ENCODE peak calls at places on chromosomes 1 and 21, in seven cellular contexts. Q is cardiac muscle cell; D is breast epithelium; T is GM23248; H is adipocyte; P is CD8-positive, alpha-beta memory T cell; M is PC-3. O is an unnamed sample. For H3K36me3 and H3K27me3, the result is how much of the 10 kb centered on the place peaks cover.

GRCh38 chr1:172393354-172393753 is 27.1 kb upstream of the C1orf105 start:
- DNase-seq in Q (no peak), D (no peak), T (no peak), H (no peak), P (no peak), M (no peak), O (no peak)

GRCh38 chr1:116855220-116855619 is 54.5 kb upstream of the PTGFRN start:
- DNase-seq in Q (peak), D (peak), T (peak), H (peak), P (no peak), M (no peak), O (peak)

GRCh38 chr1:1347663-1348419 is 1.4 kb downstream of the DVL1 start:
- DNase-seq in Q (no peak), D (no peak), T (peak), H (peak), P (no peak), M (peak), O (peak)

GRCh38 chr1:220922951-220923350 is 43.7 kb downstream of the HLX start:
- DNase-seq in Q (no peak), D (no peak), T (no peak), H (no peak), P (no peak), M (no peak), O (no peak)

GRCh38 chr1:209733409-209734192 is 22.3 kb upstream of the TRAF3IP3 start:
- DNase-seq in Q (peak), D (no peak), T (peak), H (peak), P (no peak), M (no peak), O (no peak)

GRCh38 chr1:50879137-50879536 is 80.9 kb downstream of the FAF1 start:
- DNase-seq in Q (no peak), D (no peak), T (no peak), H (no peak), P (no peak), M (no peak), O (no peak)

GRCh38 chr1:156894711-156895407 is 1.3 kb downstream of the PEAR1 start:
- DNase-seq in Q (peak), D (no peak), T (no peak), H (peak), P (no peak), M (no peak), O (no peak)

GRCh38 chr1:192539450-192540132 is 36.0 kb upstream of the RGS1 start:
- DNase-seq in Q (peak), D (peak), T (peak), H (peak), P (peak), M (peak), O (no peak)

GRCh38 chr1:184881941-184882648 is 92.2 kb downstream of the NIBAN1 start:
- DNase-seq in Q (peak), D (no peak), T (peak), H (no peak), P (no peak), M (no peak), O (no peak)

GRCh38 chr21:31781737-31782136 is 49.8 kb upstream of the SCAF4 start:
- DNase-seq in Q (peak), D (no peak), T (peak), H (peak), P (no peak), M (peak), O (peak)

GRCh38 chr1:200366577-200367253 is 43.1 kb downstream of the ZNF281 start:
- DNase-seq in Q (no peak), D (no peak), T (no peak), H (no peak), P (no peak), M (no peak), O (no peak)

GRCh38 chr1:232904566-232904965 is 45.8 kb upstream of the NTPCR start:
- DNase-seq in Q (peak), D (no peak), T (peak), H (peak), P (no peak), M (peak), O (peak)

GRCh38 chr21:25999935-26000582 is 170.5 kb downstream of the APP start:
- DNase-seq in Q (no peak), D (no peak), T (no peak), H (no peak), P (peak), M (no peak), O (no peak)

GRCh38 chr1:200620273-200621131 is at the start of gene KIF14:
- DNase-seq in Q (peak), D (peak), T (peak), H (peak), P (peak), M (peak), O (peak)

GRCh38 chr1:70207492-70207891 is 2.1 kb upstream of the LRRC40 start:
- DNase-seq in Q (no peak), D (no peak), T (no peak), H (no peak), P (no peak), M (no peak), O (no peak)

GRCh38 chr1:246139745-246140182 is 367.3 kb downstream of the SMYD3 start:
- DNase-seq in Q (peak), D (no peak), T (peak), H (peak), P (no peak), M (peak), O (no peak)

GRCh38 chr1:108719654-108720435 is 7.1 kb downstream of the FNDC7 start:
- DNase-seq in Q (peak), D (no peak), T (peak), H (peak), P (no peak), M (peak), O (peak)

GRCh38 chr1:66747500-66747899 is 4.8 kb upstream of the DYNLT5 start:
- DNase-seq in Q (no peak), D (no peak), T (peak), H (peak), P (no peak), M (no peak), O (no peak)

GRCh38 chr1:169699769-169700168 is 11.7 kb downstream of the SELL start:
- DNase-seq in Q (no peak), D (no peak), T (no peak), H (no peak), P (no peak), M (no peak), O (no peak)

GRCh38 chr1:65630855-65631254 is 161.8 kb upstream of the PDE4B start:
- DNase-seq in Q (peak), D (no peak), T (no peak), H (peak), P (no peak), M (no peak), O (peak)

GRCh38 chr1:15454256-15454655 is 2.3 kb upstream of the CELA2A start:
- DNase-seq in Q (peak), D (no peak), T (peak), H (peak), P (no peak), M (peak), O (no peak)

GRCh38 chr1:10430216-10431064 is at the start of gene CENPS:
- DNase-seq in Q (peak), D (peak), T (peak), H (peak), P (peak), M (peak), O (peak)

GRCh38 chr1:8571200-8571984 is 246.0 kb downstream of the RERE start:
- DNase-seq in Q (peak), D (no peak), T (peak), H (peak), P (no peak), M (peak), O (no peak)

GRCh38 chr1:74468982-74469603 is 43.3 kb downstream of the LRRC53 start:
- DNase-seq in Q (peak), D (no peak), T (peak), H (peak), P (no peak), M (peak), O (no peak)

GRCh38 chr1:2404890-2405511 is 7.4 kb downstream of the PEX10 start:
- DNase-seq in Q (no peak), D (no peak), T (no peak), H (no peak), P (no peak), M (no peak), O (no peak)

GRCh38 chr21:39348355-39349210 is at the start of gene HMGN1:
- DNase-seq in Q (peak), D (peak), T (peak), H (peak), P (peak), M (peak), O (peak)

GRCh38 chr1:94362466-94363058 is 55.6 kb upstream of the ABCD3 start:
- DNase-seq in Q (peak), D (no peak), T (peak), H (peak), P (no peak), M (peak), O (no peak)

GRCh38 chr21:35565204-35565611 is 495.1 kb downstream of the SETD4 start:
- DNase-seq in Q (peak), D (peak), T (peak), H (peak), P (no peak), M (peak), O (peak)

GRCh38 chr1:45009956-45010854 is 919 bp downstream of the HECTD3 start:
- DNase-seq in Q (no peak), D (peak), T (peak), H (peak), P (no peak), M (peak), O (peak)

GRCh38 chr1:30748098-30748698 is 9.4 kb downstream of the LAPTM5 start:
- DNase-seq in Q (peak), D (peak), T (no peak), H (no peak), P (no peak), M (no peak), O (no peak)

GRCh38 chr1:235056937-235057336 is 71.7 kb downstream of the TOMM20 start:
- DNase-seq in Q (no peak), D (no peak), T (peak), H (no peak), P (no peak), M (peak), O (no peak)

GRCh38 chr1:238199325-238199724 is 308.6 kb upstream of the ZP4 start:
- DNase-seq in Q (no peak), D (no peak), T (no peak), H (no peak), P (no peak), M (no peak), O (no peak)

GRCh38 chr21:43886565-43886964 is 21.5 kb downstream of the AGPAT3 start:
- DNase-seq in Q (no peak), D (no peak), T (no peak), H (no peak), P (no peak), M (no peak), O (no peak)

GRCh38 chr1:18062180-18062579 is 45.4 kb upstream of the IGSF21 start:
- DNase-seq in Q (no peak), D (no peak), T (no peak), H (no peak), P (no peak), M (no peak), O (no peak)

GRCh38 chr1:37575692-37576091 is 19.0 kb downstream of the DNALI1 start:
- DNase-seq in Q (peak), D (no peak), T (peak), H (peak), P (no peak), M (no peak), O (no peak)

GRCh38 chr21:36718951-36719501 is 20.1 kb downstream of the SIM2 start:
- DNase-seq in Q (no peak), D (peak), T (peak), H (no peak), P (no peak), M (peak), O (peak)

GRCh38 chr1:225699336-225699735 is 46.4 kb upstream of the ENAH start:
- DNase-seq in Q (peak), D (no peak), T (peak), H (peak), P (no peak), M (peak), O (no peak)

GRCh38 chr1:52769346-52770033 is 43.2 kb downstream of the ZYG11B start:
- DNase-seq in Q (no peak), D (no peak), T (no peak), H (no peak), P (no peak), M (no peak), O (no peak)

GRCh38 chr1:52771384-52771783 is 45.1 kb downstream of the ZYG11B start:
- DNase-seq in Q (no peak), D (no peak), T (no peak), H (no peak), P (no peak), M (no peak), O (no peak)

GRCh38 chr1:52767881-52768280 is 41.6 kb downstream of the ZYG11B start:
- DNase-seq in Q (no peak), D (no peak), T (no peak), H (no peak), P (no peak), M (no peak), O (no peak)
- H3K36me3 ChIP-seq in Q (under half), D (under half), T (under half), H (under half), P (under half), M (under half), O (under half)

GRCh38 chr1:229047161-229047840 is 223.6 kb upstream of the RAB4A start:
- DNase-seq in Q (no peak), D (peak), T (no peak), H (no peak), P (no peak), M (no peak), O (no peak)

GRCh38 chr1:229043111-229043510 is 227.8 kb upstream of the RAB4A start:
- DNase-seq in Q (no peak), D (no peak), T (no peak), H (no peak), P (no peak), M (no peak), O (no peak)

GRCh38 chr1:229048896-229049295 is 222.0 kb upstream of the RAB4A start:
- DNase-seq in Q (no peak), D (peak), T (no peak), H (no peak), P (no peak), M (no peak), O (no peak)

GRCh38 chr1:229048221-229048620 is 222.7 kb upstream of the RAB4A start:
- DNase-seq in Q (peak), D (peak), T (no peak), H (no peak), P (no peak), M (no peak), O (no peak)

DNA sequence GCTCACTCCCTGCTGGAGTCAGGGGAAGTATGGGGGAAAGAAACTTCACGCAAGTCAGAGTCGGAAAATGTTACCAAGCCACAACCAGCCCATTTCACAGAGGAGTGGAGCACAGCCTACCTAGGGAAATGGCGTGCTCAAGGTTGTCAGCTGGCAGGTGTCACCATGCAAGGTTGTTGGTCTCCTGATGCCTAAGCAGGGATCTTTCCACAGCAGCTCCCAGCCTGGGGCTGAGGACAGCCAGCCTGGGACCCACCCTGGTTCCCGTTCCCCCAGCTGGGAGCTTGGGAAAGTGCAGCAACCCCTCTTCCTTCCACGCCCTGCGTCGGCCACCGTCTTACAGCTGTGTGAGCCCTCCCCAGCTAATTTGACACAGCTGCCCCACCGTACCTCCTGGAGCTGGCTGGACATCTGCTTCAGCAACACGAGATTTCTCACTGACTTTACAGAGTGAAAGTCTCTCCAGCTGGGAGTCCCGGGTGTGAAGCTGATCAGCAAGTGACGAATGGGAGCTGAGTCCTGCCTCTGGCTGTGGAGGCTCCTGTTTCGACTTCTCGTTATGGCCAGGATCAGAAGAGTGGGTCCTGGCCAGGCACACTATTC is 224.6 kb upstream of the RAB4A start:
- DNase-seq in Q (no peak), D (peak), T (no peak), H (no peak), P (no peak), M (no peak), O (no peak)
- H3K27me3 ChIP-seq in Q (under half), D (under half), T (under half), H (under half), P (under half), M (half or more), O (under half)

GRCh38 chr1:115467196-115467595 is 129.1 kb upstream of the NGF start:
- DNase-seq in Q (no peak), D (no peak), T (no peak), H (no peak), P (no peak), M (no peak), O (no peak)
- H3K36me3 ChIP-seq in Q (under half), D (under half), T (under half), H (under half), P (under half), M (under half), O (under half)

DNA sequence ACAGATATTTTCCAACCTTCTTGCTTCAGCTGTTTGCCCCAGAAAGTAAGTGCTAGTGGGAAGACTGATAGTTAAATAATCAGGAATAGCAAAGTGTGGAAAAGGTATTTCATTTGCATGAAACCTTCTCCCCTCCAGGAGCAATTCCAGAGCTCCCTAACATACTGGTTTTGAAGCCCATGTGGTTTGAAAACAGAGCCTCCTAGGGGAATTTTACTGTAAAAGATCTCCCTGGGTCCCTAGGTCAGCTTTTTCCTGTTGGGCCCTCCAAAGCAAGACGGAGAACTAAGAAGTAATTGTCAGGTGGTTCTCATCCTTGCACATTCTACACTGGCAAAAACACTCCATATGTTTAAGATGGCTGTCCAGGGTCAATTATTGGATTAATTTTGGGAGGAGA is 218.7 kb upstream of the FOXD3 start:
- DNase-seq in Q (no peak), D (no peak), T (no peak), H (no peak), P (no peak), M (no peak), O (no peak)
- H3K27me3 ChIP-seq in Q (under half), D (under half), T (under half), H (under half), P (under half), M (half or more), O (under half)

DNA sequence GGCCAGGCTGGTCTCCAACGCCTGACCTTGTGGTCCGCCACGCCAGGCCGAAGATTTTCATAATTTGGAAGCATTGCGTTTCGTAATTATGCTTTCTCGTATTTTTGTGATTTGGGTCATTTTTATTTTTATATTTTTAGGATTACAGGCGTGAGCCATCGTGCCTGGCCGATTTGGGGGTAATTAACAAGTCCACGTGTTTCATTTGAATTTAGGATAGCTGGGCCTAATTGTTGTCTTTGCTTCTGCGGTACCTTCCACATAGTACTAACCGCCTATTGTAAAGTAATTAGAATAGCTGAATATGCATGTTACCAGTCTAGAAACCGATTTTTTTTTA is 1.0 kb downstream of the RCC1 start:
- DNase-seq in Q (no peak), D (no peak), T (no peak), H (peak), P (no peak), M (no peak), O (no peak)
- H3K36me3 ChIP-seq in Q (under half), D (under half), T (half or more), H (under half), P (under half), M (under half), O (half or more)

DNA sequence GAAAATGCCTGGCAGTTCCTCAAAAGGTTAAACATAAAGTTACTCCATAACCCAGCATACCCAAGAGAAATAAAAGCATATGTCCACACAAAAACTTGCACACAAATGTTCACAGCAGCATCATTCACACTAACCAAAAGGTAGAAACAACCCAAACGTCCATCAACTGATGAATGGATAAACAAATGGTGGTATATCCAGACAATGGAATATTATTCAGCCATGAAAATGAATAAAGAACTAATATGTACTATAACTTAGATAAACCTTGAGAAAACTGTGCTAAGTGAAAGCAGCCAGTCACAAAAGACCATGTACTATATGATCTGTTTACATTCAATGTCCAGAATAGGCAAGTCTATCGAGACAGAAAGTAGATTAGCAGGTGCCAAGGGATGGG is 60.4 kb downstream of the CAMK2N1 start:
- DNase-seq in Q (no peak), D (no peak), T (no peak), H (no peak), P (no peak), M (no peak), O (no peak)
- H3K27me3 ChIP-seq in Q (under half), D (under half), T (under half), H (under half), P (under half), M (under half), O (under half)